ENCODE peak calls at places on chromosomes 3 and 15, in seven cellular contexts. T is iPS-NIHi11; Y is A549; O is activated effector memory CD4-positive, alpha-beta T cell treated with Interleukin-2 at 50 U/mL for 16 hours; M is IMR-90; R is right atrium auricular region; L is thyroid gland. E is an unnamed sample.

GRCh38 chr3:124650798-124651197 is 79.5 kb upstream of the UMPS start:
- DNase-seq in Y (no peak), T (no peak), M (no peak), L (no peak), R (no peak), O (no peak), E (no peak)

GRCh38 chr15:34944946-34945345 is 24.6 kb downstream of the AQR start:
- DNase-seq in Y (no peak), T (no peak), L (no peak), O (no peak), R (no peak), M (no peak), E (no peak)

GRCh38 chr15:64561997-64562396 is 101.6 kb downstream of the ZNF609 start:
- DNase-seq in R (no peak), O (no peak), T (no peak), Y (no peak), M (no peak), L (no peak), E (no peak)

GRCh38 chr3:12073106-12073505 is 68.9 kb downstream of the SYN2 start:
- DNase-seq in L (no peak), O (no peak), M (no peak), R (no peak), Y (no peak), T (no peak), E (no peak)

GRCh38 chr15:55481842-55482241 is 26.2 kb downstream of the DNAAF4 start:
- DNase-seq in Y (no peak), O (no peak), R (no peak), L (no peak), T (no peak), M (no peak), E (no peak)

GRCh38 chr15:42929449-42929848 is 8.9 kb upstream of the TTBK2 start:
- DNase-seq in M (peak; percentile 1), L (no peak), O (no peak), T (no peak), R (no peak), Y (no peak), E (no peak)

GRCh38 chr15:82968066-82968465 is 15.5 kb upstream of the HOMER2 start:
- DNase-seq in Y (no peak), R (no peak), T (no peak), M (no peak), L (no peak), O (no peak), E (no peak)

GRCh38 chr3:99111235-99111634 is 209.7 kb upstream of the DCBLD2 start:
- DNase-seq in Y (no peak), R (no peak), L (no peak), O (no peak), M (peak; percentile 56), T (no peak), E (no peak)

GRCh38 chr3:97863025-97863424 is 41.2 kb downstream of the CRYBG3 start:
- DNase-seq in L (no peak), O (no peak), Y (peak; percentile 5), T (no peak), M (peak; percentile 12), R (no peak), E (no peak)

GRCh38 chr3:38039899-38040261 is 872 bp downstream of the DLEC1 start:
- DNase-seq in L (peak; percentile 45), T (peak; percentile 38), Y (no peak), O (peak; percentile 59), M (peak; percentile 42), R (peak; percentile 89), E (no peak)

GRCh38 chr15:43105077-43105769 is 615 bp downstream of the UBR1 start:
- DNase-seq in Y (peak; percentile 12), T (peak; percentile 12), M (peak; percentile 5), R (no peak), L (peak; percentile 22), O (no peak), E (no peak)

GRCh38 chr3:72549819-72550581 is 298.2 kb downstream of the SHQ1 start:
- DNase-seq in Y (no peak), T (no peak), R (no peak), M (no peak), O (no peak), L (no peak), E (no peak)

GRCh38 chr15:82081904-82082810 is 36.3 kb upstream of the MEX3B start:
- DNase-seq in O (no peak), L (no peak), Y (peak; percentile 28), T (peak; percentile 77), R (no peak), M (peak; percentile 93), E (peak; percentile 67)

GRCh38 chr15:37397266-37398022 is 297.1 kb upstream of the MEIS2 start:
- DNase-seq in O (no peak), L (no peak), Y (no peak), T (no peak), M (no peak), R (no peak), E (no peak)

GRCh38 chr3:189727898-189728297 is 96.7 kb downstream of the TP63 start:
- DNase-seq in M (peak; percentile 69), L (no peak), T (no peak), R (no peak), Y (no peak), O (no peak), E (no peak)

GRCh38 chr3:9951962-9952805 is at the start of gene PRRT3:
- DNase-seq in R (no peak), Y (peak; percentile 38), M (peak; percentile 30), L (peak; percentile 40), O (peak; percentile 40), T (peak; percentile 77), E (peak; percentile 72)

GRCh38 chr15:40843885-40844542 is at the start of gene SPINT1:
- DNase-seq in T (peak; percentile 78), L (peak; percentile 82), M (no peak), O (peak; percentile 3), R (no peak), Y (no peak), E (no peak)

GRCh38 chr3:185880600-185880999 is 55.8 kb upstream of the IGF2BP2 start:
- DNase-seq in O (no peak), R (no peak), T (no peak), Y (no peak), L (no peak), M (no peak), E (no peak)

GRCh38 chr3:46375814-46376213 is 5.1 kb downstream of the CCR5 start:
- DNase-seq in R (no peak), L (no peak), M (no peak), Y (no peak), T (no peak), O (no peak), E (no peak)

GRCh38 chr3:135503429-135504083 is 462.0 kb upstream of the PPP2R3A start:
- DNase-seq in L (peak; percentile 83), R (no peak), M (peak; percentile 51), Y (peak; percentile 41), T (peak; percentile 75), O (no peak), E (peak; percentile 30)

GRCh38 chr3:134373942-134374790 is at the start of gene AMOTL2:
- DNase-seq in R (peak; percentile 93), L (peak; percentile 95), Y (peak; percentile 93), T (peak; percentile 97), O (no peak), M (peak; percentile 97), E (peak; percentile 91)

GRCh38 chr3:16132190-16132589 is 42.3 kb upstream of the GALNT15 start:
- DNase-seq in T (peak; percentile 72), Y (no peak), M (no peak), O (no peak), R (no peak), L (no peak), E (no peak)

GRCh38 chr3:59245300-59245878 is 195.6 kb upstream of the CFAP20DC start:
- DNase-seq in L (no peak), M (no peak), Y (no peak), T (no peak), R (no peak), O (no peak), E (no peak)

GRCh38 chr3:45153658-45154437 is 7.7 kb upstream of the CDCP1 start:
- DNase-seq in Y (no peak), T (no peak), O (no peak), L (no peak), M (peak; percentile 70), R (no peak), E (no peak)

GRCh38 chr3:96814581-96815567 is at the start of gene EPHA6:
- DNase-seq in T (peak; percentile 11), M (no peak), R (no peak), O (no peak), Y (no peak), L (peak; percentile 38), E (no peak)

GRCh38 chr3:127017781-127018180 is 34.9 kb downstream of the PLXNA1 start:
- DNase-seq in T (no peak), R (no peak), O (no peak), L (no peak), Y (no peak), M (no peak), E (no peak)

GRCh38 chr15:41482478-41482877 is 11.2 kb upstream of the ITPKA start:
- DNase-seq in Y (no peak), T (no peak), O (no peak), R (no peak), L (no peak), M (no peak), E (no peak)

GRCh38 chr3:148902173-148902791 is 37.2 kb downstream of the CPA3 start:
- DNase-seq in M (peak; percentile 50), R (no peak), T (no peak), Y (no peak), O (no peak), L (no peak), E (no peak)

GRCh38 chr3:129623447-129624118 is 17.1 kb upstream of the PLXND1 start:
- DNase-seq in R (no peak), M (no peak), Y (peak; percentile 36), L (no peak), O (no peak), T (no peak), E (no peak)